ENCODE peak calls at places on chromosomes 5 and 9, in eight cellular contexts. L, H, N, V, P, R, X and Q are unnamed samples.

GRCh38 chr5:14435481-14435880 is 146.1 kb upstream of the OTULINL start:
- DNase-seq in L (peak), H (no peak), N (no peak), V (no peak), P (no peak), R (no peak), X (no peak), Q (no peak)

GRCh38 chr9:124022201-124023121 is 10.9 kb downstream of the LHX2 start:
- DNase-seq in L (peak), H (no peak), N (peak), V (no peak), P (no peak), R (no peak), X (no peak), Q (no peak)

GRCh38 chr9:128374221-128374675 is 3.1 kb downstream of the URM1 start:
- DNase-seq in L (no peak), H (no peak), N (no peak), V (no peak), P (no peak), R (no peak), X (no peak), Q (no peak)

GRCh38 chr5:122458278-122458872 is 146.3 kb downstream of the SNCAIP start:
- DNase-seq in L (no peak), H (no peak), N (no peak), V (peak), P (no peak), R (no peak), X (no peak), Q (no peak)

GRCh38 chr5:173829826-173830225 is 58.3 kb upstream of the CPEB4 start:
- DNase-seq in L (peak), H (no peak), N (no peak), V (peak), P (no peak), R (no peak), X (no peak), Q (no peak)

GRCh38 chr5:102762828-102763227 is 7.7 kb downstream of the PAM start:
- DNase-seq in L (peak), H (no peak), N (no peak), V (no peak), P (no peak), R (no peak), X (no peak), Q (no peak)

GRCh38 chr9:100428871-100429654 is 2.1 kb downstream of the MSANTD3 start:
- DNase-seq in L (peak), H (no peak), N (no peak), V (peak), P (no peak), R (peak), X (no peak), Q (peak)

GRCh38 chr5:171418982-171419662 is at the start of gene FGF18:
- DNase-seq in L (peak), H (peak), N (peak), V (peak), P (no peak), R (peak), X (no peak), Q (no peak)

GRCh38 chr9:123611228-123611627 is 255.2 kb downstream of the CRB2 start:
- DNase-seq in L (no peak), H (no peak), N (no peak), V (no peak), P (no peak), R (no peak), X (no peak), Q (peak)

GRCh38 chr5:140806834-140807775 is at the start of gene PCDHA4:
- DNase-seq in L (no peak), H (no peak), N (no peak), V (peak), P (no peak), R (peak), X (peak), Q (no peak)

GRCh38 chr9:2697492-2697891 is 19.8 kb upstream of the KCNV2 start:
- DNase-seq in L (no peak), H (no peak), N (no peak), V (no peak), P (no peak), R (no peak), X (no peak), Q (no peak)

GRCh38 chr5:77963795-77964194 is 187.7 kb upstream of the TBCA start:
- DNase-seq in L (no peak), H (no peak), N (no peak), V (no peak), P (no peak), R (no peak), X (no peak), Q (no peak)

GRCh38 chr5:38825494-38825893 is 20.3 kb upstream of the OSMR start:
- DNase-seq in L (peak), H (no peak), N (no peak), V (no peak), P (no peak), R (no peak), X (no peak), Q (no peak)

GRCh38 chr5:43553381-43553780 is 3.5 kb downstream of the PAIP1 start:
- DNase-seq in L (peak), H (no peak), N (no peak), V (no peak), P (no peak), R (no peak), X (no peak), Q (no peak)

GRCh38 chr9:136014147-136014927 is 53.2 kb upstream of the UBAC1 start:
- DNase-seq in L (no peak), H (peak), N (no peak), V (no peak), P (no peak), R (peak), X (peak), Q (no peak)

GRCh38 chr5:72281764-72282499 is 38.1 kb downstream of the MRPS27 start:
- DNase-seq in L (peak), H (no peak), N (no peak), V (peak), P (no peak), R (no peak), X (no peak), Q (peak)

GRCh38 chr5:178637356-178638069 is 10.7 kb upstream of the CLK4 start:
- DNase-seq in L (no peak), H (no peak), N (no peak), V (no peak), P (no peak), R (no peak), X (no peak), Q (no peak)

GRCh38 chr9:120916573-120916972 is 10.0 kb downstream of the TRAF1 start:
- DNase-seq in L (no peak), H (no peak), N (peak), V (no peak), P (no peak), R (peak), X (no peak), Q (no peak)

GRCh38 chr5:147711019-147711418 is 71.5 kb downstream of the JAKMIP2 start:
- DNase-seq in L (no peak), H (no peak), N (no peak), V (no peak), P (no peak), R (no peak), X (no peak), Q (no peak)

GRCh38 chr5:18281947-18282557 is 647.8 kb downstream of the TAF11L14 start:
- DNase-seq in L (peak), H (no peak), N (no peak), V (peak), P (peak), R (no peak), X (no peak), Q (peak)

GRCh38 chr5:14115323-14115895 is 27.7 kb upstream of the TRIO start:
- DNase-seq in L (no peak), H (no peak), N (no peak), V (no peak), P (no peak), R (no peak), X (no peak), Q (no peak)

GRCh38 chr5:179880066-179880650 is 21.5 kb upstream of the MRNIP start:
- DNase-seq in L (no peak), H (peak), N (no peak), V (no peak), P (no peak), R (no peak), X (peak), Q (no peak)

GRCh38 chr5:939368-939767 is 46.7 kb downstream of the TRIP13 start:
- DNase-seq in L (no peak), H (no peak), N (no peak), V (no peak), P (no peak), R (no peak), X (no peak), Q (no peak)

GRCh38 chr9:17269799-17270198 is 135.0 kb downstream of the CNTLN start:
- DNase-seq in L (no peak), H (no peak), N (no peak), V (no peak), P (no peak), R (no peak), X (no peak), Q (no peak)

GRCh38 chr9:35658894-35659220 is 765 bp downstream of the CCDC107 start:
- DNase-seq in L (peak), H (no peak), N (no peak), V (peak), P (no peak), R (peak), X (no peak), Q (no peak)

GRCh38 chr5:74199436-74200210 is 440.9 kb downstream of the ENC1 start:
- DNase-seq in L (peak), H (no peak), N (no peak), V (peak), P (no peak), R (no peak), X (no peak), Q (peak)

GRCh38 chr9:70532753-70533152 is 118.3 kb upstream of the KLF9 start:
- DNase-seq in L (no peak), H (no peak), N (no peak), V (no peak), P (no peak), R (no peak), X (no peak), Q (no peak)

GRCh38 chr5:74660863-74661262 is 20.3 kb upstream of the ENC1 start:
- DNase-seq in L (no peak), H (no peak), N (no peak), V (no peak), P (no peak), R (no peak), X (no peak), Q (no peak)

GRCh38 chr5:158886957-158887356 is 212.8 kb downstream of the EBF1 start:
- DNase-seq in L (no peak), H (no peak), N (no peak), V (no peak), P (no peak), R (no peak), X (no peak), Q (no peak)

GRCh38 chr5:40089269-40089668 is 590.4 kb upstream of the PTGER4 start:
- DNase-seq in L (peak), H (no peak), N (no peak), V (peak), P (no peak), R (no peak), X (no peak), Q (no peak)

GRCh38 chr5:66710557-66710956 is 114.4 kb downstream of the MAST4 start:
- DNase-seq in L (peak), H (no peak), N (no peak), V (no peak), P (no peak), R (peak), X (no peak), Q (no peak)

GRCh38 chr5:135353952-135354721 is 44.9 kb downstream of the MACROH2A1 start:
- DNase-seq in L (peak), H (no peak), N (peak), V (no peak), P (no peak), R (no peak), X (no peak), Q (peak)

GRCh38 chr5:34736445-34737119 is 80.5 kb downstream of the RAI14 start:
- DNase-seq in L (peak), H (no peak), N (no peak), V (peak), P (no peak), R (no peak), X (no peak), Q (no peak)

GRCh38 chr9:128065907-128066712 is 1.0 kb downstream of the NAIF1 start:
- DNase-seq in L (no peak), H (no peak), N (no peak), V (no peak), P (no peak), R (no peak), X (peak), Q (no peak)

GRCh38 chr5:59133801-59134261 is 551.0 kb downstream of the RAB3C start:
- DNase-seq in L (peak), H (no peak), N (no peak), V (peak), P (no peak), R (no peak), X (no peak), Q (peak)

GRCh38 chr5:115366223-115366622 is 69.8 kb upstream of the CCDC112 start:
- DNase-seq in L (peak), H (no peak), N (no peak), V (peak), P (no peak), R (no peak), X (no peak), Q (peak)

DNA sequence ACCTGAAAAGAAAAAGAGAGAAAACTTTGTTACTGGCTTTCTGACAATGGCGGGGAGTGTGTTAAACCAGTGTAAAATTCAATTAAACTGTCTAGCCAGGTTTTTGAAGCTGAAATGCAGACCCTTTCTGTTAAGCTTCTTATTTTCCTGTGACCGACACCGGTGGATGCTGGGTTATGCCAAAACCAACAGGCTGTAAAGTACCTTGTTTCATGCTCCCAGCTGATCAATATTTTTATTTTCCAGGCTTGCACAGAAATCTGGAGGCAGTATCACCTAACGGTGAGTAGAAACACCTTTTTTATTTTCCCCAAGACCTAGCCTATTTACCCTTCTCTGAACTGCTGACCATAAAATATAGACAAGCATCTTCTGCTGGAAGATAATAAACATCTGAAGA is 94.9 kb upstream of the GRHPR start:
- DNase-seq in L (no peak), H (no peak), N (no peak), V (no peak), P (no peak), R (no peak), X (no peak), Q (no peak)
- TF ChIP-seq CTCF in L (no peak), H (no peak), N (no peak), V (no peak), P (no peak), R (no peak), X (no peak), Q (no peak)

GRCh38 chr9:504921-505821 is 290.5 kb downstream of the DOCK8 start:
- DNase-seq in L (peak), H (peak), N (no peak), V (peak), P (no peak), R (peak), X (peak), Q (no peak)
- H3K4me3 ChIP-seq in L (no peak), H (peak), N (peak), V (peak), P (peak), R (peak), X (peak), Q (no peak)

GRCh38 chr9:69347607-69348006 is 22.6 kb downstream of the ENTREP1 start:
- DNase-seq in L (no peak), H (no peak), N (no peak), V (no peak), P (no peak), R (no peak), X (no peak), Q (no peak)
- TF ChIP-seq CTCF in L (no peak), H (no peak), N (no peak), V (no peak), P (no peak), R (no peak), X (no peak), Q (no peak)

DNA sequence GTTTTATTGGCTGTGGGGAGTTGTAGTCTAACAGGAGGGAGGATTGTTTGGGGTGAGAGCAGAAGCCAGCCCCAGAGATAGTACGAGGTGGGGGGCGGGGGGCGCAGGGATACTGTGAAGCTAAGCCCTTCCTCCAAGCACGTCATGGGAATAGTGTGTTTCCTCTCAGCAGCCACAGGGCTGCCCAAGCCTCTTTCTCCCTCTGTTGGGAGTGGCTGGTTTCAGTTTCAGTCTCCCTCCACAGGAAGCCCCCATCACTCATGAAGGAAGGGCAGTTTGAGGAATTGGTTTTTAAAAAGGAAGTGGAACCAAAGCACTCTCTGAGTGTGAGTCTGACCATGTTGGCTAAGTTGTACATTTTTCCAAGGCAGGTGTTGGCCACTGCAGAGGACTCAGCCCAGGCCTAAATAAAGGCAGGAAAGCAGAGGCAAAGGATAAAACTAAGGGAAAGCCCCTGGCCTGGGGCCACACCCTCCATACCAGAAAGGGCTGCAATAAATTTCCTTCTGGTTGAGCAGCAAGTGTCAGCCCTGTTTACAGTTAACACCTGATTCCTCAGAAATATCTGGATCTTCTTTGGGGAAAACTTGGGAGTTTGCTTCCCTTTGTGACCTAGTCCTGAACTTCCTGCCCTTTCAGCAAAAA is 3.2 kb downstream of the RAB24 start:
- DNase-seq in L (peak), H (peak), N (peak), V (no peak), P (peak), R (peak), X (no peak), Q (no peak)
- H3K4me3 ChIP-seq in L (no peak), H (no peak), N (no peak), V (no peak), P (no peak), R (no peak), X (no peak), Q (no peak)

GRCh38 chr9:617441-618085 is 223.9 kb upstream of the DMRT1 start:
- DNase-seq in L (no peak), H (no peak), N (no peak), V (no peak), P (no peak), R (no peak), X (no peak), Q (no peak)

GRCh38 chr9:614421-614820 is 227.1 kb upstream of the DMRT1 start:
- DNase-seq in L (peak), H (peak), N (no peak), V (no peak), P (no peak), R (no peak), X (no peak), Q (no peak)

GRCh38 chr9:615756-616155 is 225.7 kb upstream of the DMRT1 start:
- DNase-seq in L (no peak), H (no peak), N (no peak), V (no peak), P (no peak), R (no peak), X (no peak), Q (no peak)

GRCh38 chr9:616694-617093 is 224.8 kb upstream of the DMRT1 start:
- DNase-seq in L (no peak), H (no peak), N (no peak), V (no peak), P (no peak), R (no peak), X (no peak), Q (no peak)

GRCh38 chr9:613771-614347 is 227.6 kb upstream of the DMRT1 start:
- DNase-seq in L (peak), H (peak), N (peak), V (peak), P (peak), R (peak), X (peak), Q (peak)
- TF ChIP-seq CTCF in L (peak), H (peak), N (peak), V (peak), P (peak), R (peak), X (peak), Q (peak)